ENCODE peak calls at places on chromosomes 11 and 22, in six cellular contexts. A is lower leg skin; Z is posterior cingulate gyrus; B is GM12892; V is activated T-helper 1 cell treated with anti-CD3 and anti-CD28 coated beads, Interleukin-12 subunit alpha, Interleukin-12 subunit beta, Interleukin-2, Interleukin-4 antibody, amounts not matched to agents 30 ng/mL and 10 ng/mL and 1 ng/mL, durations not matched to agents 14 hours and 24 hours and 36 hours; G is HT-29. T is an unnamed sample.

GRCh38 chr11:119701591-119702260 is 27.3 kb downstream of the NECTIN1 start:
- DNase-seq in A (no peak), Z (no peak), B (no peak), V (no peak), G (peak; percentile 54), T (no peak)

GRCh38 chr11:75931124-75931523 is 116.1 kb downstream of the UVRAG start:
- DNase-seq in A (no peak), Z (no peak), B (no peak), V (no peak), G (no peak), T (no peak)

GRCh38 chr22:38696606-38697005 is 4.1 kb downstream of the JOSD1 start:
- DNase-seq in A (no peak), Z (no peak), B (no peak), V (no peak), G (peak; percentile 61), T (no peak)

GRCh38 chr22:21010426-21011113 is 4.4 kb upstream of the P2RX6 start:
- DNase-seq in A (no peak), Z (no peak), B (no peak), V (no peak), G (no peak), T (no peak)

GRCh38 chr11:81987829-81988472 is 745.7 kb downstream of the FAM181B start:
- DNase-seq in A (no peak), Z (no peak), B (no peak), V (no peak), G (no peak), T (no peak)

GRCh38 chr22:20591660-20592310 is 84.4 kb downstream of the MED15 start:
- DNase-seq in A (no peak), Z (no peak), B (no peak), V (no peak), G (no peak), T (peak; percentile 52)

GRCh38 chr11:80593981-80594380 is 1153.2 kb upstream of the TENM4 start:
- DNase-seq in A (no peak), Z (no peak), B (no peak), V (no peak), G (peak; percentile 84), T (no peak)

GRCh38 chr11:2655320-2655719 is 44.5 kb downstream of the KCNQ1OT1 start:
- DNase-seq in A (no peak), Z (no peak), B (no peak), V (no peak), G (no peak), T (no peak)

GRCh38 chr22:25368271-25368670 is 148.8 kb downstream of the CRYBB2 start:
- DNase-seq in A (peak; percentile 24), Z (no peak), B (no peak), V (no peak), G (peak; percentile 62), T (no peak)

GRCh38 chr11:132158091-132158490 is 787.7 kb downstream of the NTM start:
- DNase-seq in A (no peak), Z (no peak), B (no peak), V (no peak), G (peak; percentile 60), T (no peak)

GRCh38 chr11:35968386-35969088 is 24.7 kb downstream of the LDLRAD3 start:
- DNase-seq in A (no peak), Z (no peak), B (no peak), V (no peak), G (no peak), T (no peak)

GRCh38 chr11:12973529-12974181 is 35.5 kb upstream of the RASSF10 start:
- DNase-seq in A (no peak), Z (no peak), B (no peak), V (no peak), G (peak; percentile 53), T (no peak)

GRCh38 chr11:66686100-66686785 is 8.6 kb upstream of the RBM4B start:
- DNase-seq in A (no peak), Z (no peak), B (no peak), V (no peak), G (no peak), T (peak; percentile 36)

GRCh38 chr11:105975128-105975527 is 46.9 kb downstream of the MSANTD4 start:
- DNase-seq in A (no peak), Z (no peak), B (no peak), V (no peak), G (no peak), T (no peak)

GRCh38 chr11:70525006-70525405 is 126.7 kb downstream of the CTTN start:
- DNase-seq in A (no peak), Z (no peak), B (no peak), V (no peak), G (no peak), T (peak; percentile 58)

GRCh38 chr22:41447435-41448188 is 1.0 kb upstream of the TOB2 start:
- DNase-seq in A (peak; percentile 63), Z (peak; percentile 73), B (no peak), V (peak; percentile 63), G (peak; percentile 46), T (peak; percentile 92)

GRCh38 chr11:122776546-122776945 is 61.8 kb upstream of the CRTAM start:
- DNase-seq in A (no peak), Z (no peak), B (no peak), V (no peak), G (no peak), T (no peak)

GRCh38 chr22:39012525-39013516 is 1.2 kb upstream of the APOBEC3C start:
- DNase-seq in A (no peak), Z (no peak), B (no peak), V (no peak), G (no peak), T (no peak)

GRCh38 chr22:23187871-23188700 is 7.8 kb downstream of the BCR start:
- DNase-seq in A (no peak), Z (no peak), B (no peak), V (no peak), G (no peak), T (no peak)

T was measured in spleen.